ENCODE peak calls at places on chromosome 1, in four cellular contexts. K is endothelial cell of umbilical vein, U is ovary, P is transverse colon. M is an unnamed sample.

GRCh38 chr1:160575112-160575664 is 4.1 kb downstream of the CD84 start:
- DNase-seq in U (no peak), P (no peak), K (no peak), M (no peak)

GRCh38 chr1:26263212-26263611 is 16.7 kb upstream of the SH3BGRL3 start:
- DNase-seq in U (no peak), K (no peak), P (no peak), M (no peak)

GRCh38 chr1:35622510-35623171 is 18.7 kb downstream of the PSMB2 start:
- DNase-seq in U (no peak), K (no peak), P (no peak), M (no peak)

GRCh38 chr1:151790940-151791651 is 796 bp upstream of the TDRKH start:
- DNase-seq in U (no peak), P (peak; percentile 48), K (peak; percentile 33), M (no peak)

GRCh38 chr1:41536296-41536695 is 51.8 kb upstream of the EDN2 start:
- DNase-seq in U (no peak), P (peak; percentile 6), K (no peak), M (no peak)

GRCh38 chr1:239951518-239952130 is 140.1 kb upstream of the FMN2 start:
- DNase-seq in P (peak; percentile 65), U (peak; percentile 48), K (peak; percentile 51), M (no peak)

GRCh38 chr1:87684194-87684593 is 355.5 kb downstream of the LMO4 start:
- DNase-seq in U (no peak), P (peak; percentile 16), K (peak; percentile 55), M (no peak)

GRCh38 chr1:46747683-46748288 is 28.9 kb upstream of the EFCAB14 start:
- DNase-seq in P (peak; percentile 31), K (peak; percentile 63), U (no peak), M (no peak)

GRCh38 chr1:163275222-163275621 is 46.5 kb upstream of the NUF2 start:
- DNase-seq in K (no peak), P (no peak), U (no peak), M (no peak)

GRCh38 chr1:50427818-50428779 is 4.9 kb upstream of the DMRTA2 start:
- DNase-seq in P (no peak), U (no peak), K (no peak), M (no peak)

GRCh38 chr1:204170494-204171155 is 4.5 kb upstream of the REN start:
- DNase-seq in P (no peak), K (no peak), U (no peak), M (no peak)

GRCh38 chr1:154423303-154423987 is 18.3 kb downstream of the IL6R start:
- DNase-seq in K (peak; percentile 87), P (no peak), U (no peak), M (no peak)

GRCh38 chr1:225044258-225044657 is 114.8 kb downstream of the DNAH14 start:
- DNase-seq in P (no peak), K (no peak), U (no peak), M (no peak)

GRCh38 chr1:87852410-87853202 is 523.9 kb downstream of the LMO4 start:
- DNase-seq in K (no peak), U (no peak), P (peak; percentile 18), M (no peak)

GRCh38 chr1:63205776-63206175 is 116.6 kb upstream of the FOXD3 start:
- DNase-seq in K (no peak), U (no peak), P (no peak), M (no peak)

GRCh38 chr1:168304865-168305264 is 24.2 kb downstream of the TBX19 start:
- DNase-seq in U (no peak), K (no peak), P (no peak), M (no peak)

GRCh38 chr1:67685558-67686271 is 714 bp downstream of the GADD45A start:
- DNase-seq in K (peak; percentile 52), U (peak; percentile 53), P (peak; percentile 56), M (no peak)
- TF ChIP-seq POLR2A in K (peak; percentile 44), U (no peak), P (no peak), M (no peak)

GRCh38 chr1:109319114-109319513 is 12.3 kb upstream of the MYBPHL start:
- DNase-seq in K (no peak), P (no peak), U (no peak), M (no peak)
- H3K36me3 ChIP-seq in K (no peaks in the 10 kb centered on the region), P (peaks cover 48% of the 10 kb centered on the region), U (no peaks in the 10 kb centered on the region), M (no peaks in the 10 kb centered on the region)

GRCh38 chr1:182971219-182971618 is 18.3 kb upstream of the SHCBP1L start:
- DNase-seq in K (no peak), P (no peak), U (no peak), M (no peak)
- H3K27ac ChIP-seq in K (no peak overlapping the region), P (no peak overlapping the region), U (no peak overlapping the region), M (no peak overlapping the region)

GRCh38 chr1:208219659-208220282 is 24.4 kb downstream of the PLXNA2 start:
- DNase-seq in U (peak; percentile 72), K (peak; percentile 82), P (no peak), M (no peak)
- TF ChIP-seq POLR2A in U (no peak), K (peak; percentile 33), P (no peak), M (no peak)

GRCh38 chr1:205809942-205810345 is 3.1 kb downstream of the SLC41A1 start:
- DNase-seq in U (no peak), K (no peak), P (no peak), M (no peak)

GRCh38 chr1:205812271-205812877 is 624 bp downstream of the SLC41A1 start:
- DNase-seq in K (peak; percentile 47), P (peak; percentile 14), U (peak; percentile 66), M (no peak)

GRCh38 chr1:205810448-205811157 is 2.4 kb downstream of the SLC41A1 start:
- DNase-seq in U (no peak), P (no peak), K (no peak), M (no peak)

GRCh38 chr1:205811660-205812059 is 1.3 kb downstream of the SLC41A1 start:
- DNase-seq in U (no peak), P (no peak), K (no peak), M (no peak)

GRCh38 chr1:205809469-205809868 is 3.5 kb downstream of the SLC41A1 start:
- DNase-seq in K (no peak), P (no peak), U (no peak), M (no peak)
- H3K36me3 ChIP-seq in K (no peaks in the 10 kb centered on the region), P (no peaks in the 10 kb centered on the region), U (no peaks in the 10 kb centered on the region), M (no peaks in the 10 kb centered on the region)

DNA sequence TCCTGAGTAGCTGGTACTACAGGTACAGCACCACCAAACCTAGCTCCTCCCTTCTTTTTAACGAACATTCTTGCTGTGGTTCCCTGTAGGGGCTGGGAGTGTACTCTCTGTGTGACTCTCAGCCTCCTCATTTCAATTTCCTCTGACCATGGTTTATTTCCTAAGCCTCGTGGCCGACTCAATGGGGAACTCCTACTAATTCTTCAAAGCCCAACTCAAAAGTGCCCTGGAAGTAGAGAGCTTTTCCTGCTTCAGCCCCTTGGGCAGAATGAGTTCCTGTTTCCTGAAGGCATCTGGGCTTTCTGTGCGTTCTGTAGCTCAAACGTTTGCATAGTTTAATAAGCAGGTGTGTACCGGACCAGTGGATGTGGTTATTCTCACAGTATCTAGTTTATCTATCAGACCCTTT is 70.9 kb upstream of the ACOT11 start:
- DNase-seq in U (no peak), P (no peak), K (no peak), M (no peak)
- H3K27ac ChIP-seq in U (peak overlapping the region; percentile 84), P (peak overlapping the region; percentile 83), K (no peak overlapping the region), M (no peak overlapping the region)

GRCh38 chr1:58548381-58548780 is 1.9 kb upstream of the OMA1 start:
- DNase-seq in U (no peak), K (no peak), P (no peak), M (no peak)

GRCh38 chr1:58549231-58549958 is 2.9 kb upstream of the OMA1 start:
- DNase-seq in K (no peak), P (no peak), U (no peak), M (no peak)

GRCh38 chr1:58545591-58546519 is 671 bp downstream of the OMA1 start:
- DNase-seq in U (peak; percentile 81), K (peak; percentile 71), P (peak; percentile 86), M (no peak)

GRCh38 chr1:58551741-58552140 is 5.2 kb upstream of the OMA1 start:
- DNase-seq in K (no peak), P (no peak), U (no peak), M (no peak)

GRCh38 chr1:58546520-58547308 is at the start of gene OMA1:
- DNase-seq in K (peak; percentile 99), P (peak; percentile 98), U (peak; percentile 97), M (peak; percentile 98)
- TF ChIP-seq POLR2A in K (peak; percentile 76), P (peak; percentile 93), U (peak; percentile 89), M (no peak)

GRCh38 chr1:11984121-11984520 is 3.9 kb downstream of the MFN2 start:
- DNase-seq in K (no peak), U (no peak), P (peak; percentile 48), M (no peak)
- H3K36me3 ChIP-seq in K (peaks cover 20% of the 10 kb centered on the region), U (no peaks in the 10 kb centered on the region), P (peaks cover 21% of the 10 kb centered on the region), M (no peaks in the 10 kb centered on the region)

GRCh38 chr1:228841632-228842031 is 106.4 kb downstream of the RHOU start:
- DNase-seq in P (no peak), U (no peak), K (no peak), M (no peak)
- H3K27ac ChIP-seq in P (no peak overlapping the region), U (no peak overlapping the region), K (no peak overlapping the region), M (no peak overlapping the region)

M was measured in vagina.